ENCODE peak calls at places on chromosomes 13 and 19, in ten cellular contexts. X is caudate nucleus; B is M059J; F is effector CD4-positive, alpha-beta T cell; L is AG08396; R is B cell; T is stimulated activated CD4-positive, alpha-beta T cell treated with anti-CD3 and anti-CD28 coated beads, TNF-alpha, amount 100 ng/mL, for 1 hour; N is breast epithelium; D is stimulated activated CD8-positive, alpha-beta memory T cell treated with anti-CD3 and anti-CD28 coated beads, Interleukin-7, amount 100 ng/mL, for 1 hour; J is activated T-helper 9 cell treated with anti-CD3 and anti-CD28 coated beads, Interleukin-2, amount 50 U/mL, for 16 hours. Q is an unnamed sample.

GRCh38 chr13:91134773-91135124 is 212.7 kb upstream of the MIR17HG start:
- DNase-seq in X (no peak), B (no peak), F (no peak), L (no peak), R (no peak), T (no peak), N (no peak), D (no peak), J (no peak), Q (no peak)

GRCh38 chr13:50125306-50125555 is 110.0 kb downstream of the KCNRG start:
- DNase-seq in X (no peak), B (no peak), F (no peak), L (no peak), R (no peak), T (no peak), N (no peak), D (no peak), J (no peak), Q (peak)

GRCh38 chr19:30741539-30741938 is 369.4 kb downstream of the ZNF536 start:
- DNase-seq in X (no peak), B (no peak), F (no peak), L (no peak), R (no peak), T (no peak), N (no peak), D (no peak), J (no peak), Q (no peak)

GRCh38 chr13:21674271-21675009 is 3.6 kb downstream of the FGF9 start:
- DNase-seq in X (no peak), B (no peak), F (no peak), L (peak), R (no peak), T (no peak), N (no peak), D (no peak), J (peak), Q (no peak)

GRCh38 chr13:54799621-54800226 is 1771.1 kb downstream of the OLFM4 start:
- DNase-seq in X (no peak), B (no peak), F (no peak), L (no peak), R (no peak), T (no peak), N (no peak), D (no peak), J (no peak), Q (no peak)

GRCh38 chr13:99796175-99796819 is 175.3 kb downstream of the ZIC5 start:
- DNase-seq in X (no peak), B (peak), F (no peak), L (peak), R (no peak), T (no peak), N (no peak), D (no peak), J (no peak), Q (peak)

GRCh38 chr13:67096418-67096817 is 133.7 kb downstream of the PCDH9 start:
- DNase-seq in X (no peak), B (no peak), F (no peak), L (no peak), R (no peak), T (no peak), N (no peak), D (no peak), J (no peak), Q (no peak)

GRCh38 chr13:48715977-48716376 is 62.2 kb downstream of the CYSLTR2 start:
- DNase-seq in X (no peak), B (no peak), F (no peak), L (no peak), R (no peak), T (no peak), N (no peak), D (no peak), J (no peak), Q (no peak)

GRCh38 chr19:18650048-18650435 is 13.2 kb downstream of the KLHL26 start:
- DNase-seq in X (no peak), B (no peak), F (no peak), L (peak), R (no peak), T (no peak), N (no peak), D (no peak), J (no peak), Q (no peak)

GRCh38 chr19:55352746-55353145 is 1.8 kb downstream of the COX6B2 start:
- DNase-seq in X (no peak), B (no peak), F (no peak), L (no peak), R (no peak), T (no peak), N (no peak), D (no peak), J (no peak), Q (no peak)

GRCh38 chr13:112053744-112054615 is 13.0 kb upstream of the SOX1 start:
- DNase-seq in X (no peak), B (no peak), F (no peak), L (no peak), R (no peak), T (no peak), N (no peak), D (no peak), J (no peak), Q (no peak)

GRCh38 chr19:29119582-29119981 is 93.4 kb downstream of the UQCRFS1 start:
- DNase-seq in X (no peak), B (no peak), F (no peak), L (peak), R (no peak), T (no peak), N (no peak), D (no peak), J (no peak), Q (no peak)

GRCh38 chr13:80386001-80386400 is 45.1 kb upstream of the SPRY2 start:
- DNase-seq in X (no peak), B (no peak), F (no peak), L (no peak), R (no peak), T (no peak), N (no peak), D (no peak), J (no peak), Q (no peak)

GRCh38 chr13:21676611-21677021 is 5.7 kb downstream of the FGF9 start:
- DNase-seq in X (no peak), B (no peak), F (no peak), L (no peak), R (no peak), T (no peak), N (no peak), D (no peak), J (no peak), Q (no peak)

GRCh38 chr13:41495044-41495443 is 37.7 kb downstream of the RGCC start:
- DNase-seq in X (no peak), B (no peak), F (no peak), L (no peak), R (no peak), T (no peak), N (no peak), D (no peak), J (no peak), Q (no peak)

Q was measured in H54.